ENCODE peak calls at places on chromosome 13, in four cellular contexts. One of them, this sample, is unnamed.

GRCh38 chr13:49664606-49665005 is 26.7 kb downstream of the EBPL start:
- DNase-seq in H1: no peak
- DNase-seq in HCT116: no peak
- DNase-seq in GM12878: no peak
- DNase-seq in this sample: no peak

GRCh38 chr13:75798353-75799245 is 162.5 kb downstream of the LMO7 start:
- DNase-seq in GM12878: no peak
- DNase-seq in HCT116: peak; percentile 39
- DNase-seq in H1: no peak
- DNase-seq in this sample: no peak

GRCh38 chr13:60837806-60838205 is 440.8 kb downstream of the TDRD3 start:
- DNase-seq in GM12878: no peak
- DNase-seq in H1: no peak
- DNase-seq in HCT116: no peak
- DNase-seq in this sample: no peak

GRCh38 chr13:23639672-23640275 is 69.6 kb downstream of the TNFRSF19 start:
- DNase-seq in GM12878: no peak
- DNase-seq in HCT116: no peak
- DNase-seq in H1: no peak
- DNase-seq in this sample: no peak

GRCh38 chr13:89066868-89067466 is 1395.8 kb downstream of the SLITRK5 start:
- DNase-seq in GM12878: no peak
- DNase-seq in H1: no peak
- DNase-seq in HCT116: peak; percentile 38
- DNase-seq in this sample: no peak

GRCh38 chr13:34104853-34105252 is 286.9 kb downstream of the RFC3 start:
- DNase-seq in HCT116: no peak
- DNase-seq in GM12878: no peak
- DNase-seq in H1: no peak
- DNase-seq in this sample: no peak

GRCh38 chr13:96982672-96983071 is 11.6 kb downstream of the OXGR1 start:
- DNase-seq in H1: no peak
- DNase-seq in HCT116: no peak
- DNase-seq in GM12878: no peak
- DNase-seq in this sample: no peak

GRCh38 chr13:20570540-20570939 is 3.6 kb downstream of the IFT88 start:
- DNase-seq in GM12878: no peak
- DNase-seq in HCT116: no peak
- DNase-seq in H1: no peak
- DNase-seq in this sample: no peak

GRCh38 chr13:47330031-47330430 is 433.2 kb upstream of the HTR2A start:
- DNase-seq in HCT116: no peak
- DNase-seq in H1: no peak
- DNase-seq in GM12878: no peak
- DNase-seq in this sample: no peak

GRCh38 chr13:50353651-50354415 is 338.6 kb downstream of the KCNRG start:
- DNase-seq in H1: no peak
- DNase-seq in HCT116: no peak
- DNase-seq in GM12878: no peak
- DNase-seq in this sample: no peak

GRCh38 chr13:61852116-61852515 is 436.5 kb upstream of the PCDH20 start:
- DNase-seq in GM12878: no peak
- DNase-seq in H1: no peak
- DNase-seq in HCT116: no peak
- DNase-seq in this sample: no peak

GRCh38 chr13:81745391-81745790 is 1404.5 kb upstream of the SPRY2 start:
- DNase-seq in GM12878: no peak
- DNase-seq in HCT116: no peak
- DNase-seq in H1: no peak
- DNase-seq in this sample: no peak

GRCh38 chr13:49694446-49694845 is 3.2 kb upstream of the EBPL start:
- DNase-seq in HCT116: no peak
- DNase-seq in H1: no peak
- DNase-seq in GM12878: no peak
- DNase-seq in this sample: no peak

GRCh38 chr13:25286308-25286968 is 850 bp downstream of the MTMR6 start:
- DNase-seq in GM12878: no peak
- DNase-seq in H1: no peak
- DNase-seq in HCT116: no peak
- DNase-seq in this sample: no peak

GRCh38 chr13:97977982-97978381 is 24.5 kb downstream of the IPO5 start:
- DNase-seq in H1: no peak
- DNase-seq in HCT116: no peak
- DNase-seq in GM12878: no peak
- DNase-seq in this sample: no peak

GRCh38 chr13:33275916-33276315 is 9.6 kb downstream of the STARD13 start:
- DNase-seq in GM12878: no peak
- DNase-seq in H1: no peak
- DNase-seq in HCT116: no peak
- DNase-seq in this sample: no peak

GRCh38 chr13:23380534-23380933 is 53.0 kb downstream of the SACS start:
- DNase-seq in GM12878: no peak
- DNase-seq in HCT116: no peak
- DNase-seq in H1: no peak
- DNase-seq in this sample: no peak

GRCh38 chr13:97944396-97945029 is 9.0 kb upstream of the IPO5 start:
- DNase-seq in H1: no peak
- DNase-seq in GM12878: no peak
- DNase-seq in HCT116: no peak
- DNase-seq in this sample: no peak

GRCh38 chr13:40490086-40490723 is 176.2 kb downstream of the FOXO1 start:
- DNase-seq in HCT116: no peak
- DNase-seq in H1: no peak
- DNase-seq in GM12878: no peak
- DNase-seq in this sample: no peak

GRCh38 chr13:40651866-40652587 is 14.4 kb downstream of the FOXO1 start:
- DNase-seq in GM12878: no peak
- DNase-seq in H1: peak; percentile 66
- DNase-seq in HCT116: no peak
- DNase-seq in this sample: no peak

GRCh38 chr13:60164490-60164889 is 762 bp upstream of the DIAPH3 start:
- DNase-seq in H1: no peak
- DNase-seq in HCT116: no peak
- DNase-seq in GM12878: no peak
- DNase-seq in this sample: no peak

GRCh38 chr13:69623973-69624372 is 483.7 kb upstream of the ATXN8OS start:
- DNase-seq in GM12878: no peak
- DNase-seq in HCT116: no peak
- DNase-seq in H1: no peak
- DNase-seq in this sample: no peak

GRCh38 chr13:44653261-44653660 is 77.1 kb upstream of the TSC22D1 start:
- DNase-seq in H1: no peak
- DNase-seq in HCT116: no peak
- DNase-seq in GM12878: no peak
- DNase-seq in this sample: no peak

GRCh38 chr13:50230365-50230978 is 215.2 kb downstream of the KCNRG start:
- DNase-seq in HCT116: no peak
- DNase-seq in GM12878: no peak
- DNase-seq in H1: no peak
- DNase-seq in this sample: no peak

GRCh38 chr13:94329754-94330551 is 149.5 kb downstream of the DCT start:
- DNase-seq in GM12878: no peak
- DNase-seq in HCT116: no peak
- DNase-seq in H1: no peak
- DNase-seq in this sample: no peak

GRCh38 chr13:43698743-43699142 is 88.0 kb downstream of the ENOX1 start:
- DNase-seq in H1: no peak
- DNase-seq in GM12878: no peak
- DNase-seq in HCT116: no peak
- DNase-seq in this sample: no peak

GRCh38 chr13:89282241-89282640 is 1611.1 kb downstream of the SLITRK5 start:
- DNase-seq in GM12878: no peak
- DNase-seq in HCT116: no peak
- DNase-seq in H1: no peak
- DNase-seq in this sample: no peak

GRCh38 chr13:73482556-73482955 is 423.8 kb downstream of the KLF5 start:
- DNase-seq in H1: no peak
- DNase-seq in HCT116: no peak
- DNase-seq in GM12878: no peak
- DNase-seq in this sample: no peak

GRCh38 chr13:110216403-110217041 is 90.4 kb downstream of the COL4A1 start:
- DNase-seq in HCT116: no peak
- DNase-seq in H1: no peak
- DNase-seq in GM12878: no peak
- DNase-seq in this sample: no peak

GRCh38 chr13:107767119-107767518 is 448.2 kb downstream of the LIG4 start:
- DNase-seq in H1: no peak
- DNase-seq in HCT116: no peak
- DNase-seq in GM12878: no peak
- DNase-seq in this sample: no peak

GRCh38 chr13:94707400-94708021 is 4.8 kb downstream of the SOX21 start:
- DNase-seq in HCT116: no peak
- DNase-seq in H1: no peak
- DNase-seq in GM12878: no peak
- DNase-seq in this sample: peak; percentile 62

GRCh38 chr13:88074794-88075509 is 403.8 kb downstream of the SLITRK5 start:
- DNase-seq in GM12878: no peak
- DNase-seq in H1: no peak
- DNase-seq in HCT116: no peak
- DNase-seq in this sample: no peak

GRCh38 chr13:23147264-23147663 is 33.5 kb upstream of the SGCG start:
- DNase-seq in GM12878: no peak
- DNase-seq in H1: no peak
- DNase-seq in HCT116: no peak
- DNase-seq in this sample: no peak

GRCh38 chr13:25939961-25940687 is 111.7 kb downstream of the SHISA2 start:
- DNase-seq in H1: no peak
- DNase-seq in HCT116: no peak
- DNase-seq in GM12878: no peak
- DNase-seq in this sample: no peak

GRCh38 chr13:41700790-41701310 is 243.5 kb downstream of the RGCC start:
- DNase-seq in HCT116: no peak
- DNase-seq in GM12878: no peak
- DNase-seq in H1: no peak
- DNase-seq in this sample: peak; percentile 8

GRCh38 chr13:53822136-53822535 is 793.5 kb downstream of the OLFM4 start:
- DNase-seq in H1: no peak
- DNase-seq in GM12878: no peak
- DNase-seq in HCT116: no peak
- DNase-seq in this sample: no peak

DNA sequence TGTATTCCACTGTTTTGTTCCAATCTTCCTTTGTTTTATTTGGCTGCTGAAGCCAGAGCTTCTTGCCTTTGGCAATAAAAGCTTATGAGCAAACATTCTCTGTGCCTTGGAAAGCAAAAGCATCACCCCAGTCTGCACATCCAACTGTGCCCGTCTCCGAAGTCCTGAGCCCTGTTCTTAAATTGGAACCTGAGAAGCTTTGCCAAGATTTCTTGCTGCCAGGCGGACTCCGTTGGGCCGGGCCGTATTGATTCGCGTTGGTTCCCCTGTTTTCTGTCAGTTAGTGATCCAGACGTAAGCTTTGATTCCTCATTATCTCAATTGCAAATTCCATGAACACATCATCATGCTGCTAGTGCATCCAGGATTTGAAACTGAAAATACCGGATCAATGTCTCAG is 793.0 kb downstream of the OLFM4 start:
- DNase-seq in HCT116: no peak
- DNase-seq in H1: no peak
- DNase-seq in GM12878: no peak
- DNase-seq in this sample: no peak
- TF ChIP-seq EGR1 in HCT116: no peak
- TF ChIP-seq EGR1 in H1: no peak
- TF ChIP-seq EGR1 in GM12878: no peak
- TF ChIP-seq EGR1 in this sample: no peak

GRCh38 chr13:113117956-113118327 is 4.7 kb upstream of the F10 start:
- DNase-seq in HCT116: no peak
- DNase-seq in H1: no peak
- DNase-seq in GM12878: no peak
- DNase-seq in this sample: no peak
- TF ChIP-seq EGR1 in HCT116: no peak
- TF ChIP-seq EGR1 in H1: no peak
- TF ChIP-seq EGR1 in GM12878: no peak
- TF ChIP-seq EGR1 in this sample: no peak

DNA sequence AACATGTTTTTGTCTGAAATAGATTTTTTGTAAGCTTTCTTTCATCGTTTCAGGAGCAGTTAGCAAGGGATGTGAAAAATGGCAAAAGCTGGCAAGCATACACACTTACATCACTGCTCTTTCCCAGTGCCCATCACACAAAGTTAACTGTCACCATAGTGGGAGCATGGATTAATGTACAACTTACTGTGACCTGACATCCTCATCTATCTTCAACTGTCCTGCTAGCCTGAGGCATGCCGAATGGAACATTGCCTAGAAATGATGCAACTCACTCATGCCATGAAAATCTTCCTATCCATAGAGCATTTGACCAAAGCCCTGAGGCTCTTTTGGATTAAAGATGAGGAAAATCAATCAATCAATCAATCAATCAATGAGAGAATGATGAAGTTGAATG is 491.7 kb upstream of the SLC10A2 start:
- DNase-seq in HCT116: no peak
- DNase-seq in GM12878: no peak
- DNase-seq in H1: no peak
- DNase-seq in this sample: no peak
- TF ChIP-seq EGR1 in HCT116: no peak
- TF ChIP-seq EGR1 in GM12878: no peak
- TF ChIP-seq EGR1 in H1: no peak
- TF ChIP-seq EGR1 in this sample: no peak

GRCh38 chr13:79228972-79229371 is 177.1 kb downstream of the RBM26 start:
- DNase-seq in HCT116: no peak
- DNase-seq in GM12878: no peak
- DNase-seq in H1: no peak
- DNase-seq in this sample: no peak
- TF ChIP-seq EGR1 in HCT116: no peak
- TF ChIP-seq EGR1 in GM12878: no peak
- TF ChIP-seq EGR1 in H1: no peak
- TF ChIP-seq EGR1 in this sample: no peak

GRCh38 chr13:95956589-95957148 is 96.5 kb downstream of the UGGT2 start:
- DNase-seq in HCT116: no peak
- DNase-seq in H1: no peak
- DNase-seq in GM12878: peak; percentile 21
- DNase-seq in this sample: peak; percentile 23
- TF ChIP-seq EGR1 in HCT116: no peak
- TF ChIP-seq EGR1 in H1: no peak
- TF ChIP-seq EGR1 in GM12878: no peak
- TF ChIP-seq EGR1 in this sample: no peak

This sample was measured in K562.